ENCODE peak calls at places on chromosomes 5 and 9, in four cellular contexts. One of them, this sample, is unnamed.

GRCh38 chr9:22211588-22212360 is 202.7 kb upstream of the CDKN2B start:
- DNase-seq in HepG2: peak
- DNase-seq in GM12878: no peak
- DNase-seq in WTC11: no peak
- DNase-seq in this sample: no peak

GRCh38 chr9:25935188-25935587 is 256.9 kb upstream of the TUSC1 start:
- DNase-seq in GM12878: no peak
- DNase-seq in HepG2: no peak
- DNase-seq in WTC11: no peak
- DNase-seq in this sample: no peak

GRCh38 chr9:129102791-129103594 is 7.6 kb downstream of the CRAT start:
- DNase-seq in GM12878: no peak
- DNase-seq in HepG2: peak
- DNase-seq in WTC11: peak
- DNase-seq in this sample: peak

GRCh38 chr5:179139936-179140235 is 79.7 kb downstream of the ZNF354C start:
- DNase-seq in WTC11: no peak
- DNase-seq in GM12878: no peak
- DNase-seq in HepG2: no peak
- DNase-seq in this sample: no peak

GRCh38 chr5:74552101-74552500 is 88.4 kb downstream of the ENC1 start:
- DNase-seq in WTC11: no peak
- DNase-seq in GM12878: no peak
- DNase-seq in HepG2: no peak
- DNase-seq in this sample: no peak

GRCh38 chr5:98248949-98249348 is 524.5 kb upstream of the RGMB start:
- DNase-seq in HepG2: no peak
- DNase-seq in WTC11: no peak
- DNase-seq in GM12878: no peak
- DNase-seq in this sample: no peak

GRCh38 chr9:114081441-114082016 is 3.4 kb upstream of the AMBP start:
- DNase-seq in WTC11: no peak
- DNase-seq in HepG2: peak
- DNase-seq in GM12878: no peak
- DNase-seq in this sample: no peak

GRCh38 chr5:115366223-115366622 is 69.8 kb upstream of the CCDC112 start:
- DNase-seq in HepG2: no peak
- DNase-seq in WTC11: no peak
- DNase-seq in GM12878: no peak
- DNase-seq in this sample: peak

GRCh38 chr9:34928921-34929320 is 29.2 kb upstream of the PHF24 start:
- DNase-seq in HepG2: peak
- DNase-seq in GM12878: no peak
- DNase-seq in WTC11: no peak
- DNase-seq in this sample: no peak
- TF ChIP-seq ETV6 in HepG2: no peak
- TF ChIP-seq ETV6 in GM12878: no peak
- TF ChIP-seq ETV6 in WTC11: no peak
- TF ChIP-seq ETV6 in this sample: no peak

DNA sequence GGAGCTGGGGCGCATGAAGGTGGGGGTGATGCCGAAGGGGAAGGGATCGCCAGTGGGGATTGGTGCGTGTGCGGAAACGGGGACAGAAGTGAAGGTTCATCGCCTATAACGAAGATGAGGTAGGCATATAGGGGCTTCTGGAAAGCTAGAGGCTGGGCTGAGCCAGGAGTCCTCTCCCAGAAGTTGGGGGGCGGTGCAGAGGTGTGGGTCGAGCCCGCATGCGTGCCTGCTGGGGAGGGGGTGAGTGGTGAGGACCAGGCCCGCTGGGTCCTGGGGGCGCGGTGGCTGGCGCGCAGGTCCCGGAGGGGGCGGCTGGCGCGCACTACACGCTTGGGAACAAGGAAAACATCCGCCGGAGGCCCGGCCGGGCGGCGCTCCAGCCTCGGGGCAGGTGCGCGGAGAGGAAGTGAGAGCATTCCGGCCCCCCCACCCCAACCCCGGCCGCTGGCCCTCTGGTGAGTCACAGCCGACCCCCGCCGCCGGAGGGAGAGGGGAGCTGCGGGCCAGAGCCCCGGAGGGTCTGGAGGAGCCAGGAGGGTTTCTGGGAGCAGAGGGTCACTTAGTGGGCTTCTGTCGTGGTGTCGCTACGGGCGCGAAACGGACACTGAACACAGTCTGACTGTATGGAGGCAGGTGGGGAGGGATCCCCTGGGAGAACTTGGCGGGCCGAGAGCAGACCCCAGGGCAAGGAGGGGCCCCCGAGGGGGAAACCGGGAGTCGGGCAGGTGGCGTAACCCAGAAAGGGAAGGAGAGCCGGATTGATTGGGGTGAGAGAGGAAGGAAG is 2.9 kb upstream of the MSMP start:
- DNase-seq in WTC11: peak
- DNase-seq in HepG2: peak
- DNase-seq in GM12878: no peak
- DNase-seq in this sample: peak
- TF ChIP-seq ETV6 in WTC11: no peak
- TF ChIP-seq ETV6 in HepG2: no peak
- TF ChIP-seq ETV6 in GM12878: no peak
- TF ChIP-seq ETV6 in this sample: no peak

GRCh38 chr5:71905804-71906711 is 187.0 kb downstream of the CARTPT start:
- DNase-seq in GM12878: no peak
- DNase-seq in WTC11: no peak
- DNase-seq in HepG2: no peak
- DNase-seq in this sample: no peak
- TF ChIP-seq ETV6 in GM12878: no peak
- TF ChIP-seq ETV6 in WTC11: no peak
- TF ChIP-seq ETV6 in HepG2: no peak
- TF ChIP-seq ETV6 in this sample: no peak

GRCh38 chr5:54251981-54252380 is 58.4 kb downstream of the ARL15 start:
- DNase-seq in WTC11: no peak
- DNase-seq in HepG2: no peak
- DNase-seq in GM12878: no peak
- DNase-seq in this sample: no peak

GRCh38 chr5:54243483-54244080 is 66.8 kb downstream of the ARL15 start:
- DNase-seq in GM12878: no peak
- DNase-seq in HepG2: peak
- DNase-seq in WTC11: no peak
- DNase-seq in this sample: peak

GRCh38 chr5:54247226-54247625 is 63.1 kb downstream of the ARL15 start:
- DNase-seq in HepG2: no peak
- DNase-seq in WTC11: no peak
- DNase-seq in GM12878: no peak
- DNase-seq in this sample: no peak

GRCh38 chr5:54254482-54255198 is 55.7 kb downstream of the ARL15 start:
- DNase-seq in HepG2: peak
- DNase-seq in WTC11: no peak
- DNase-seq in GM12878: no peak
- DNase-seq in this sample: no peak

DNA sequence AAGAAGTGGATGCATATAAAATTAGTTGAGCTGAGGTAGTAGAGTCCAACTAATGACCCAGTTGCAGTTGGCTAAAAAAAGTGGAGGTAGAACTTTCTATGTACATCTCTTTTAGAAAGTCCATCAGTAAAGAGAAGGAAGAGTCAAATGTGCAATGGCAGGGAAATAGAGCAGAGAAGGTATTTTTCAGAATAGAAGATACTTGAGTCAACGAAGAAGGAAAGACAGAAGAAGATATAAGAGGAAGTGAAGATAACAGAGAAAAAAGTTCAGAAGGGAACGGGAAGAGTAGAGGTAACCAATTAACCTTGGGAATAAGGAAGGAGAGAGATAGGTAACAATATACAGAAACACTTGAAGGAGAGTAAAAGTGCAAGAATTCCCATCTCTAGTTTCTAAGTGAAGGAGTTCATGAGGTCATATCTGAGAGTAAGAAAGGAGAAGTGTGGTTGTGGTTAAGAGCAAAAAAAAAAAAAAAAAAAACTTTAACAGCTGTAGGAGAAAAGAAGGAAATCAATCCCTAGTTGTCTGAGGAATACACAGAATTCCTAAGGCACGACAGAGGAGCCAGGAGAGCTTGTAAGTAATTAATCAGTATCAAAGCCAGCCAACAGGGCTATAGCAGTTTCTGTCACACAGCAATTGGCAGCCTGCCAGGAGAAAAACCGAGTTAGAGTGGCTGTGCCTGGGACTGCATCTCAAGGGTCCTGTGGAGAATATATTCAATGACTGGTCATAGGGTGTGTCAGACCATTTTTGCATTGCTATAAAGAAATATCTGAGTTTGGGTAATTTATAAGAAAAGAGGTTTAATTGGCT is 61.0 kb downstream of the ARL15 start:
- DNase-seq in GM12878: no peak
- DNase-seq in WTC11: no peak
- DNase-seq in HepG2: no peak
- DNase-seq in this sample: peak
- TF ChIP-seq ETV6 in GM12878: no peak
- TF ChIP-seq ETV6 in WTC11: no peak
- TF ChIP-seq ETV6 in HepG2: no peak
- TF ChIP-seq ETV6 in this sample: no peak

GRCh38 chr9:137168907-137169763 is 716 bp downstream of the LRRC26 start:
- DNase-seq in WTC11: peak
- DNase-seq in GM12878: no peak
- DNase-seq in HepG2: peak
- DNase-seq in this sample: peak
- TF ChIP-seq ETV6 in WTC11: peak
- TF ChIP-seq ETV6 in GM12878: no peak
- TF ChIP-seq ETV6 in HepG2: no peak
- TF ChIP-seq ETV6 in this sample: no peak

DNA sequence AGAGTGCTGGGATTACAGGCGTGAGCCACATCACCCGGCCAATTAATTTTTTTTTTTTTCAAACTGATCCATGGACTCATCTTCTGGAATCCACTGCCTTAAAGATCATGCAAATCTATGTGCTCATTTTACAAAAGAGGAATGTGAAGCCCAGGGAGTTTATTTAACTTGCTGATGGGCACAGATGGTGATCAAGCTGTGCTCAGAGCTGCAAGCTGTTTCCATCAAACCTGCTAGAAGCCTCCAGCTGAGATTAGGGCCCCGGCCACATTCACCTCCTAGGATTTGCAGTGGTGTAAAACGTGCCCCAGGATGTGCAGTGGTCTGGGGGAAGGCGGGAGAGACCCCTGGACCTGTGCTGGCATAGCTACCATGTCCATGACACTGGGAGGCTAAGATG is 56.1 kb upstream of the TUT7 start:
- DNase-seq in HepG2: no peak
- DNase-seq in WTC11: peak
- DNase-seq in GM12878: no peak
- DNase-seq in this sample: no peak
- TF ChIP-seq ETV6 in HepG2: no peak
- TF ChIP-seq ETV6 in WTC11: no peak
- TF ChIP-seq ETV6 in GM12878: no peak
- TF ChIP-seq ETV6 in this sample: no peak

DNA sequence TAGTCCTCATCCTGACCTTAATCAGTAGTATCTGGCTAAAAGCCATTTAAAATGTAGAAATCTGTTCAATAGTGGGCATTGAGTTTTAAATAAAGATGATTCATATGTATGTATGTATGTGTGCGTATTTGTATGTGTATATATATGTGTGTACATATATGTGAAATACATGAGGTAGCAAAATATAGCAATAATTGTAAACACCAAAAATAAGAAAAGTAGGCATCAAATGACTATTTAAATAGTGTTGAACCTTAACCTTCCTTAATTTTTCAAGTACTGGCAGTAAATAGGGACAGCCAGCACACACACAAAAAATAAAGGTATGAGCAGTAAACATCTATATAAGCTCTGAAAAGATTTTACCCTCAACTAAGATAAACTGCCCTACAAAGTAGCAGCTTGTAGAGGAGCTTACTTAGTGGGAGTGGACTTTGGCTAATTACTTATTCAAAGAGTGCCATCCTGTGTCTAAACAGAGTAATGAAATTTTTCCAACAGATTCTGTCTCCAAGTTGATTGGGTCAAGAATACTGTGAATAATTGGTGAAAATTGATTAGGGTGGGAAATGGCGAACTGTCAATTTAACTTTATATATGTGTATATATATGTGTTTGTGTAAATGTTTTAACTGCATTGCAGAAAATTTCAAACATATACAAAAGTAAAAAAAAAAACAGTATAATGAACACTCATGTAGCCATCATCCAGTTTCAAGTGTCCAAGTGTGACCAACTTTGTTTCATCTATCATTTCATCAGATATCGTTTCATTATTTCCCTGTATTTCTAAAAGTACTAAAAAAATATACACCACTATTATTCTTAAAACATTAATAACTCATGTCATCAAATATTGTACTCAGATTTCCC is 2.0 kb upstream of the ADAMTS6 start:
- DNase-seq in GM12878: peak
- DNase-seq in WTC11: no peak
- DNase-seq in HepG2: peak
- DNase-seq in this sample: no peak
- TF ChIP-seq ETV6 in GM12878: no peak
- TF ChIP-seq ETV6 in WTC11: no peak
- TF ChIP-seq ETV6 in HepG2: no peak
- TF ChIP-seq ETV6 in this sample: no peak

GRCh38 chr5:1545798-1546355 is 22.1 kb upstream of the LPCAT1 start:
- DNase-seq in WTC11: no peak
- DNase-seq in HepG2: no peak
- DNase-seq in GM12878: no peak
- DNase-seq in this sample: no peak
- TF ChIP-seq ETV6 in WTC11: no peak
- TF ChIP-seq ETV6 in HepG2: no peak
- TF ChIP-seq ETV6 in GM12878: no peak
- TF ChIP-seq ETV6 in this sample: no peak

DNA sequence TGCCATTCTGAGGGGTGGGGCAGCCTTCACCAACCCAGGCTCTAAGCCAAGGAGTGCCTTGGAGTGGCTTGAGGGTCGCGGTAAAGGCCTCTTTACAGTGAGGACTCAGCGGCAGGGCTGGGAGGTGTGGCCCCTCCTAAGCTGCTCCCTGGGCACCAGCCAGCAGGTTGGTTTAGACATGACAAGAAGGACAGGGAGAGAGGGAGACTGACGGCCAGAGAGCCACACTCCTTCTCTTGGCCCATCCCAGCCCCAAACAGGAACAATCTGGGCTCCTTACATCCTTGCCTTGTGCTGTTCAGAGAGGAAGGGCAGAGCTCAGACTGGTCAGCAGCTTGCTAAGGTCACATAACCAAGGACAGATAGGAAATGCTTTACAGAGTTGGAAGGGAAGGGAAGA is 94.5 kb downstream of the LMX1B start:
- DNase-seq in HepG2: no peak
- DNase-seq in GM12878: no peak
- DNase-seq in WTC11: no peak
- DNase-seq in this sample: no peak
- TF ChIP-seq ETV6 in HepG2: no peak
- TF ChIP-seq ETV6 in GM12878: no peak
- TF ChIP-seq ETV6 in WTC11: no peak
- TF ChIP-seq ETV6 in this sample: no peak

This sample was measured in K562.